ENCODE peak calls at places on chromosomes 2 and 18, in five cellular contexts. One of them, this sample, is unnamed.

GRCh38 chr18:79954791-79955190 is 3.3 kb upstream of the SLC66A2 start:
- DNase-seq in activated CD4-positive, CD25-positive, alpha-beta regulatory T cell: no peak
- DNase-seq in HEK293T: no peak
- DNase-seq in AG08395: no peak
- DNase-seq in adrenal gland: no peak
- DNase-seq in this sample: no peak

GRCh38 chr2:24015562-24016375 is 5.9 kb downstream of the MFSD2B start:
- DNase-seq in AG08395: peak
- DNase-seq in HEK293T: no peak
- DNase-seq in adrenal gland: no peak
- DNase-seq in activated CD4-positive, CD25-positive, alpha-beta regulatory T cell: no peak
- DNase-seq in this sample: no peak

GRCh38 chr2:44774826-44775492 is 166.5 kb upstream of the SIX3 start:
- DNase-seq in AG08395: no peak
- DNase-seq in adrenal gland: no peak
- DNase-seq in activated CD4-positive, CD25-positive, alpha-beta regulatory T cell: no peak
- DNase-seq in HEK293T: no peak
- DNase-seq in this sample: no peak

GRCh38 chr2:5022056-5022455 is 670.1 kb upstream of the SOX11 start:
- DNase-seq in HEK293T: no peak
- DNase-seq in activated CD4-positive, CD25-positive, alpha-beta regulatory T cell: no peak
- DNase-seq in AG08395: no peak
- DNase-seq in adrenal gland: no peak
- DNase-seq in this sample: no peak

GRCh38 chr2:220417503-220417902 is 790.1 kb downstream of the SLC4A3 start:
- DNase-seq in activated CD4-positive, CD25-positive, alpha-beta regulatory T cell: no peak
- DNase-seq in adrenal gland: no peak
- DNase-seq in AG08395: no peak
- DNase-seq in HEK293T: no peak
- DNase-seq in this sample: no peak

GRCh38 chr2:147331790-147332419 is 512.9 kb upstream of the ACVR2A start:
- DNase-seq in adrenal gland: no peak
- DNase-seq in activated CD4-positive, CD25-positive, alpha-beta regulatory T cell: no peak
- DNase-seq in HEK293T: peak
- DNase-seq in AG08395: peak
- DNase-seq in this sample: no peak

GRCh38 chr2:56195563-56195962 is 11.8 kb downstream of the CCDC85A start:
- DNase-seq in activated CD4-positive, CD25-positive, alpha-beta regulatory T cell: no peak
- DNase-seq in adrenal gland: no peak
- DNase-seq in HEK293T: no peak
- DNase-seq in AG08395: no peak
- DNase-seq in this sample: no peak

GRCh38 chr2:165376571-165376975 is 92.9 kb upstream of the CSRNP3 start:
- DNase-seq in AG08395: no peak
- DNase-seq in HEK293T: no peak
- DNase-seq in adrenal gland: no peak
- DNase-seq in activated CD4-positive, CD25-positive, alpha-beta regulatory T cell: no peak
- DNase-seq in this sample: no peak

GRCh38 chr18:830315-830901 is 18.4 kb upstream of the YES1 start:
- DNase-seq in AG08395: no peak
- DNase-seq in activated CD4-positive, CD25-positive, alpha-beta regulatory T cell: no peak
- DNase-seq in adrenal gland: no peak
- DNase-seq in HEK293T: no peak
- DNase-seq in this sample: peak

GRCh38 chr18:61998957-61999356 is 106.2 kb upstream of the RNF152 start:
- DNase-seq in AG08395: peak
- DNase-seq in activated CD4-positive, CD25-positive, alpha-beta regulatory T cell: no peak
- DNase-seq in HEK293T: no peak
- DNase-seq in adrenal gland: no peak
- DNase-seq in this sample: no peak

GRCh38 chr18:2857491-2858063 is 10.8 kb downstream of the EMILIN2 start:
- DNase-seq in activated CD4-positive, CD25-positive, alpha-beta regulatory T cell: no peak
- DNase-seq in HEK293T: no peak
- DNase-seq in AG08395: peak
- DNase-seq in adrenal gland: peak
- DNase-seq in this sample: peak

GRCh38 chr2:238963164-238963969 is 115.5 kb downstream of the TWIST2 start:
- DNase-seq in AG08395: no peak
- DNase-seq in activated CD4-positive, CD25-positive, alpha-beta regulatory T cell: no peak
- DNase-seq in HEK293T: no peak
- DNase-seq in adrenal gland: no peak
- DNase-seq in this sample: no peak

GRCh38 chr2:29311458-29311857 is 196.2 kb downstream of the CLIP4 start:
- DNase-seq in adrenal gland: no peak
- DNase-seq in activated CD4-positive, CD25-positive, alpha-beta regulatory T cell: no peak
- DNase-seq in AG08395: no peak
- DNase-seq in HEK293T: no peak
- DNase-seq in this sample: no peak

GRCh38 chr2:8659092-8659734 is 22.6 kb upstream of the ID2 start:
- DNase-seq in activated CD4-positive, CD25-positive, alpha-beta regulatory T cell: no peak
- DNase-seq in AG08395: no peak
- DNase-seq in HEK293T: no peak
- DNase-seq in adrenal gland: peak
- DNase-seq in this sample: no peak

GRCh38 chr2:27003857-27004256 is 28.9 kb upstream of the TMEM214 start:
- DNase-seq in activated CD4-positive, CD25-positive, alpha-beta regulatory T cell: no peak
- DNase-seq in AG08395: peak
- DNase-seq in adrenal gland: no peak
- DNase-seq in HEK293T: no peak
- DNase-seq in this sample: no peak

GRCh38 chr2:121333834-121334558 is 49.0 kb upstream of the TFCP2L1 start:
- DNase-seq in HEK293T: no peak
- DNase-seq in AG08395: no peak
- DNase-seq in activated CD4-positive, CD25-positive, alpha-beta regulatory T cell: no peak
- DNase-seq in adrenal gland: no peak
- DNase-seq in this sample: no peak

GRCh38 chr2:26567534-26567933 is 73.6 kb downstream of the CIB4 start:
- DNase-seq in adrenal gland: no peak
- DNase-seq in AG08395: no peak
- DNase-seq in HEK293T: no peak
- DNase-seq in activated CD4-positive, CD25-positive, alpha-beta regulatory T cell: no peak
- DNase-seq in this sample: no peak

GRCh38 chr2:56860991-56861390 is 677.2 kb downstream of the CCDC85A start:
- DNase-seq in adrenal gland: no peak
- DNase-seq in HEK293T: no peak
- DNase-seq in AG08395: no peak
- DNase-seq in activated CD4-positive, CD25-positive, alpha-beta regulatory T cell: no peak
- DNase-seq in this sample: no peak

GRCh38 chr2:128486640-128487375 is 168.1 kb upstream of the HS6ST1 start:
- DNase-seq in adrenal gland: peak
- DNase-seq in HEK293T: no peak
- DNase-seq in activated CD4-positive, CD25-positive, alpha-beta regulatory T cell: no peak
- DNase-seq in AG08395: no peak
- DNase-seq in this sample: no peak

GRCh38 chr2:53970095-53970897 is 497 bp downstream of the PSME4 start:
- DNase-seq in AG08395: peak
- DNase-seq in adrenal gland: peak
- DNase-seq in HEK293T: peak
- DNase-seq in activated CD4-positive, CD25-positive, alpha-beta regulatory T cell: peak
- DNase-seq in this sample: peak

GRCh38 chr2:201807452-201807980 is 1.2 kb downstream of the CDK15 start:
- DNase-seq in HEK293T: peak
- DNase-seq in adrenal gland: peak
- DNase-seq in activated CD4-positive, CD25-positive, alpha-beta regulatory T cell: no peak
- DNase-seq in AG08395: peak
- DNase-seq in this sample: peak

GRCh38 chr2:201798252-201798918 is 8.0 kb upstream of the CDK15 start:
- DNase-seq in activated CD4-positive, CD25-positive, alpha-beta regulatory T cell: no peak
- DNase-seq in HEK293T: no peak
- DNase-seq in adrenal gland: no peak
- DNase-seq in AG08395: peak
- DNase-seq in this sample: no peak

This sample was measured in uterus.